ENCODE peak calls at places on chromosome 13, in ten cellular contexts. M, T, E, R, W, K, N, Q, V and H are unnamed samples.
A peak's percentile ranks its signal among the peaks of the same experiment; 100 is the strongest.

GRCh38 chr13:82412749-82413148 is 1469.5 kb downstream of the SLITRK1 start:
- DNase-seq in W (no peak), M (no peak), Q (no peak), E (no peak), K (no peak), N (no peak), T (no peak), V (no peak), R (no peak), H (no peak)

GRCh38 chr13:29713841-29714240 is 118.4 kb upstream of the SLC7A1 start:
- DNase-seq in K (no peak), V (no peak), N (peak; percentile 8), W (no peak), M (peak; percentile 22), T (no peak), Q (no peak), E (no peak), R (no peak), H (no peak)

GRCh38 chr13:42395066-42395821 is 123.3 kb downstream of the AKAP11 start:
- DNase-seq in Q (no peak), R (no peak), T (no peak), V (no peak), K (no peak), E (no peak), M (no peak), N (no peak), W (no peak), H (no peak)

GRCh38 chr13:101945435-101945834 is 456.4 kb downstream of the FGF14 start:
- DNase-seq in K (no peak), N (peak; percentile 7), T (no peak), E (no peak), R (no peak), W (no peak), V (no peak), M (no peak), Q (no peak), H (no peak)

GRCh38 chr13:100108913-100109507 is 20.1 kb downstream of the PCCA start:
- DNase-seq in E (no peak), N (no peak), R (no peak), T (no peak), Q (no peak), M (no peak), K (no peak), W (no peak), V (no peak), H (no peak)

GRCh38 chr13:66748712-66749111 is 481.4 kb downstream of the PCDH9 start:
- DNase-seq in Q (no peak), V (no peak), N (no peak), W (no peak), K (no peak), T (no peak), E (no peak), R (no peak), M (no peak), H (no peak)

GRCh38 chr13:101412076-101412475 is 4.2 kb downstream of the NALCN start:
- DNase-seq in Q (no peak), E (no peak), N (no peak), R (no peak), M (peak; percentile 18), V (no peak), T (no peak), K (no peak), W (no peak), H (no peak)

GRCh38 chr13:25062479-25062878 is 33.5 kb upstream of the PABPC3 start:
- DNase-seq in M (no peak), T (no peak), K (no peak), E (no peak), R (no peak), V (no peak), N (peak; percentile 12), Q (no peak), W (no peak), H (no peak)

GRCh38 chr13:18946738-18947137 is 234.9 kb downstream of the TUBA3C start:
- DNase-seq in V (no peak), R (no peak), T (peak; percentile 52), M (no peak), Q (no peak), E (no peak), W (no peak), K (peak; percentile 77), N (no peak), H (no peak)

GRCh38 chr13:64075543-64076271 is 2660.1 kb upstream of the PCDH20 start:
- DNase-seq in N (no peak), R (no peak), E (no peak), M (no peak), T (no peak), Q (no peak), W (peak; percentile 26), K (no peak), V (no peak), H (no peak)

GRCh38 chr13:84296386-84296785 is 414.1 kb upstream of the SLITRK1 start:
- DNase-seq in M (no peak), E (no peak), K (no peak), V (no peak), W (no peak), R (no peak), N (no peak), Q (no peak), T (no peak), H (no peak)

GRCh38 chr13:97432232-97432916 is 1.6 kb upstream of the RAP2A start:
- DNase-seq in N (no peak), E (no peak), W (no peak), Q (no peak), V (no peak), M (no peak), T (no peak), R (no peak), K (no peak), H (no peak)

DNA sequence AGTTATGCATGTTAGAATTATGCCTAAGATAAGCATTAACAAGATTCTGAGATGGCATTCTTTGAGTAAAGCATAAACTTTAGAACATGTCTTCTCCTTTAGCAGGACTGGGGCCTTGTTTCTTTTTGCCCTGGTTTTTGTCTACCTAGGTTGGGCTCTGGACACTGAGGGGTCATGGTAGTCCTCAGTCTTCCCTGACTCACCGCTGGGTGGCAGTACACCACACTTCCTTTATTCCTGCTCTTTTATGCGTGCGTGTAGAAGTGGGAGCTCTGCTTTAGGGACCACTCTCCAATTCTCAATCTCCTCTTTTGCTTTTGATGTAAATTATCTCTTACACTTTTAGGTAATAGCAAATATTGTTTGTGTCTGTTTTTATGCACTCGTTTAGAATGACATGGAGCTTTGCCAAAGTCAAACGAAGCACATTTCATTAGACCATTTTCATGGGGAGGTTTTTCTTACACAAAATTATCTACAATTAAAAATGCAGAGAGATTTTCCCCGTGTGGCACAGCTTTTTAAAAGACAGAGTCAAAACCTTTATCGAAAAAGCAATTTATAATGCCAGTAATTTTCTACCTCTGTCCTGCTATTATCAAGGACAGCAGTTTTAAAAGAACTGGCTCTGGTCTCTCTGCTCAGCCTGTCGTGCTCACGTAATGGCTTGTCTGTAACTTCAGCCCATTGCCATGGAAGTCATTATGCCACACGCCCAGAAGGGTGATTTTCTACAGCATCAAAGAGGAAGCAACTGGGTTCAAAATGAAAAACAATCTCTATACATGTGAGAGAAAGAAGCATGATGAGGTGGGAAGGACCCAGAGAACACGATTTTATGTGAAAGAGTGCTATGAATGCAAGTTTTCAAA is 413.9 kb downstream of the COG6 start:
- DNase-seq in Q (peak; percentile 18), W (peak; percentile 14), N (peak; percentile 48), E (peak; percentile 86), V (peak; percentile 83), T (peak; percentile 65), K (peak; percentile 93), R (peak; percentile 91), M (peak; percentile 69), H (peak; percentile 20)
- TF ChIP-seq POLR2A in Q (no peak), W (no peak), N (no peak), E (no peak), V (no peak), T (no peak), K (no peak), R (no peak), M (no peak), H (no peak)

DNA sequence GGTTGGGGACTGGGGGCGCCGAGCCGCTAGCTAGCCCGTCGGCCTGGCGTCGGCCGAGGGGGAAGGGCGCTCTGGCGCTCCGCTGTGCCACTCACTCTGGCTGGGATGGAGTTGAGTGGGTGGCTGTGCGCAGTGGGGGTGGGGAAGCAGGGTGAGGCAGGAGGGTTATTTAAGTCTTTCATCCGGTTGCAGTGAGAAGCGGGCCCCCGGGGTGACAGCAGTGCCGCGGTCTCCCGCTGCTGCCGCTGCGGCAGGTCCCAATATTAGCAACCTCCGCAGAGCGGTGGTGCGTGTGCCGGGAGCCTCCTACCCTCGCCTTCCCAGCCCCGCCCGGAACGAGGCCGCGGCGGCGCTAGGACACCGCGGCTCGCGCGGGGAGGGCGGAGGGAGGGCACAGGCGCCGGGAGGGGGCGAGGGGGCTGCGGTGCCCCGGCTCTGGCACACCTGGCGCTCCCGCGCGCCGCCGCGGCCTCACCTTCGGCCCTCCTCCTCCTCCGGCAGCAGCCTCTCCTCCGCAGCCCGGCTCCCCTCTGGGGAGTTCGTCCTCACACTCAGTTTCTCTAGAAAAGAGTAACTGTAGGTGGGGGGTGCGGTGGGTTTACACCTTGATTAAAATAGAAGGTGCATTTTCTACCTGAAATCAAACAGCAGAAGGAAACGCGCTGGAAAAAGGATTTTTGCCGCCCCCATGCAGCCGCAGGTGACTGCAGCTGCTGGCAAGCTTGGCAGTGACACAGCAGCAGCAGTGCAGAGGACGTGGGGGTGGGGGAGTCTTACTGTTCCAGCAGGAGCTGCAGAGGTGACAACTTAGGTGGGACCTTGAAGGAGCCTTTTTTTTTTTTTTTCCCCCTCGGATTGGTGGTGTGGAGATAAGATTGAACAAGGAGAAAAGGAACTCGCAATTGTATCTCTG is 4.5 kb downstream of the FGF9 start:
- DNase-seq in W (no peak), R (no peak), T (no peak), N (no peak), Q (peak; percentile 19), M (no peak), K (no peak), E (peak; percentile 63), V (peak; percentile 60), H (no peak)
- TF ChIP-seq POLR2A in W (no peak), R (no peak), T (no peak), N (no peak), Q (no peak), M (no peak), K (no peak), E (no peak), V (no peak), H (no peak)

DNA sequence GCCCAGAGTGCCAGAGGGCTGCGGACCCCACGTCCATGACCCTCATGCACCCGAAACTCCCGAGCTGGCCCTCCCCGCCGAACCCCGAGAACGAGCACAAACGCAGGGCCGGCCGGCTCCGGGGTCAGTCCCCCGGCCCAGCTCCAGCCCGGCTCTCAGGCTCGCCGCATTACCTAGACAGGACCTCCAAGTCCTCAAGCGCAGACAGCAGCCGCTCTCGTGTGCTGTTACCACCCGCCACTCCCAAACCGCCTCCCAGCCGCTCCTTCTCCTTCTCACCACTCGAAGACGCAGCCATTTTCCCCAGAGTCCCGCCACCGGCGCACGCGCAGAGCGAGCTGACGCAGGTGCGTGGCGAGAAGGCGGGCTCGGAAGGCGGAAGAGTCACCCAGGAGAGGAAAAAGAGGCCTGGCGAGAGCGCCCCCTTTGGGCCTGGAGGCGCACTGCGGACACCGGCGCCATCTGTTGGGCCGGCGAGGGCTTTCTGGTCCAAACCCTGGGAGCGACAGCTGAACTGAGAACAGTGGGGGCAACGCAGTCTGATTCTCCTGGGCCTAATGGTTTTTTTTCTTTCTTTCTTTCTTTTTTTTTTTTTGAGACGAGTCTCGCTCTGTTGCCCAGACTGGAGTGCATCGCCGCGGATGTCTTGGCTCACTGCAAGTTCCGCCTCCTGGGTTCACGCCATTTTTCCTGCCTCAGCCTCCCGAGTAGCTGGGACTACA is at the start of gene MED4:
- DNase-seq in V (peak; percentile 96), E (peak; percentile 96), M (peak; percentile 95), W (peak; percentile 67), R (peak; percentile 98), Q (peak; percentile 93), K (peak; percentile 99), N (peak; percentile 92), T (peak; percentile 92), H (peak; percentile 92)
- TF ChIP-seq POLR2A in V (peak; percentile 79), E (peak; percentile 88), M (peak; percentile 91), W (peak; percentile 85), R (peak; percentile 72), Q (peak; percentile 96), K (no peak), N (peak; percentile 76), T (peak; percentile 82), H (peak; percentile 94)

GRCh38 chr13:49690990-49691886 is at the start of gene EBPL:
- DNase-seq in M (peak; percentile 92), T (peak; percentile 90), R (peak; percentile 99), V (peak; percentile 95), Q (peak; percentile 93), W (peak; percentile 83), N (peak; percentile 87), E (peak; percentile 96), K (peak; percentile 99), H (peak; percentile 95)
- TF ChIP-seq POLR2A in M (peak; percentile 84), T (peak; percentile 17), R (no peak), V (peak; percentile 79), Q (peak; percentile 73), W (peak; percentile 69), N (peak; percentile 70), E (peak; percentile 19), K (no peak), H (peak; percentile 53)